ENCODE peak calls at places on chromosomes 12 and 14, in five cellular contexts. One of them, this sample, is unnamed.

GRCh38 chr12:54967461-54967860 is 17.1 kb downstream of the TESPA1 start:
- DNase-seq in stomach: peak; percentile 33
- DNase-seq in AG04450: no peak
- DNase-seq in dorsolateral prefrontal cortex: no peak
- DNase-seq in astrocyte of the spinal cord: peak; percentile 13
- DNase-seq in this sample: no peak

GRCh38 chr12:25592725-25593495 is 39.8 kb upstream of the LMNTD1 start:
- DNase-seq in stomach: no peak
- DNase-seq in AG04450: no peak
- DNase-seq in dorsolateral prefrontal cortex: no peak
- DNase-seq in astrocyte of the spinal cord: no peak
- DNase-seq in this sample: no peak

GRCh38 chr14:36514278-36515104 is 5.5 kb downstream of the NKX2-1 start:
- DNase-seq in stomach: no peak
- DNase-seq in AG04450: no peak
- DNase-seq in dorsolateral prefrontal cortex: no peak
- DNase-seq in astrocyte of the spinal cord: no peak
- DNase-seq in this sample: no peak

GRCh38 chr12:6961278-6961694 is 9.2 kb downstream of the PHB2 start:
- DNase-seq in stomach: peak; percentile 76
- DNase-seq in AG04450: no peak
- DNase-seq in dorsolateral prefrontal cortex: no peak
- DNase-seq in astrocyte of the spinal cord: no peak
- DNase-seq in this sample: no peak

GRCh38 chr12:106586803-106587684 is 4.2 kb downstream of the RFX4 start:
- DNase-seq in stomach: no peak
- DNase-seq in AG04450: no peak
- DNase-seq in dorsolateral prefrontal cortex: no peak
- DNase-seq in astrocyte of the spinal cord: no peak
- DNase-seq in this sample: no peak

GRCh38 chr14:69345402-69345801 is 52.7 kb downstream of the ERH start:
- DNase-seq in stomach: no peak
- DNase-seq in AG04450: no peak
- DNase-seq in dorsolateral prefrontal cortex: no peak
- DNase-seq in astrocyte of the spinal cord: no peak
- DNase-seq in this sample: no peak

GRCh38 chr12:76878045-76878898 is 547 bp downstream of the CSRP2 start:
- DNase-seq in stomach: no peak
- DNase-seq in AG04450: no peak
- DNase-seq in dorsolateral prefrontal cortex: no peak
- DNase-seq in astrocyte of the spinal cord: peak; percentile 30
- DNase-seq in this sample: no peak

GRCh38 chr12:95547522-95548055 is 3.7 kb downstream of the USP44 start:
- DNase-seq in stomach: no peak
- DNase-seq in AG04450: peak; percentile 92
- DNase-seq in dorsolateral prefrontal cortex: no peak
- DNase-seq in astrocyte of the spinal cord: peak; percentile 7
- DNase-seq in this sample: no peak

GRCh38 chr14:68794856-68795601 is 2.2 kb upstream of the ZFP36L1 start:
- DNase-seq in stomach: peak; percentile 45
- DNase-seq in AG04450: peak; percentile 87
- DNase-seq in dorsolateral prefrontal cortex: no peak
- DNase-seq in astrocyte of the spinal cord: peak; percentile 93
- DNase-seq in this sample: no peak

GRCh38 chr14:50957296-50957695 is 13.0 kb upstream of the PYGL start:
- DNase-seq in stomach: no peak
- DNase-seq in AG04450: no peak
- DNase-seq in dorsolateral prefrontal cortex: no peak
- DNase-seq in astrocyte of the spinal cord: peak; percentile 44
- DNase-seq in this sample: no peak

GRCh38 chr14:50954811-50955372 is 10.6 kb upstream of the PYGL start:
- DNase-seq in stomach: no peak
- DNase-seq in AG04450: no peak
- DNase-seq in dorsolateral prefrontal cortex: no peak
- DNase-seq in astrocyte of the spinal cord: peak; percentile 75
- DNase-seq in this sample: no peak

GRCh38 chr14:50953497-50953896 is 9.2 kb upstream of the PYGL start:
- DNase-seq in stomach: no peak
- DNase-seq in AG04450: no peak
- DNase-seq in dorsolateral prefrontal cortex: no peak
- DNase-seq in astrocyte of the spinal cord: no peak
- DNase-seq in this sample: no peak

GRCh38 chr14:50951032-50951431 is 6.7 kb upstream of the PYGL start:
- DNase-seq in stomach: no peak
- DNase-seq in AG04450: no peak
- DNase-seq in dorsolateral prefrontal cortex: no peak
- DNase-seq in astrocyte of the spinal cord: no peak
- DNase-seq in this sample: no peak

GRCh38 chr14:50955373-50956043 is 11.2 kb upstream of the PYGL start:
- DNase-seq in stomach: no peak
- DNase-seq in AG04450: peak; percentile 84
- DNase-seq in dorsolateral prefrontal cortex: no peak
- DNase-seq in astrocyte of the spinal cord: peak; percentile 90
- DNase-seq in this sample: peak; percentile 84
- TF ChIP-seq CTCF in stomach: no peak
- TF ChIP-seq CTCF in AG04450: peak; percentile 70
- TF ChIP-seq CTCF in dorsolateral prefrontal cortex: no peak
- TF ChIP-seq CTCF in astrocyte of the spinal cord: peak; percentile 49
- TF ChIP-seq CTCF in this sample: peak; percentile 61

DNA sequence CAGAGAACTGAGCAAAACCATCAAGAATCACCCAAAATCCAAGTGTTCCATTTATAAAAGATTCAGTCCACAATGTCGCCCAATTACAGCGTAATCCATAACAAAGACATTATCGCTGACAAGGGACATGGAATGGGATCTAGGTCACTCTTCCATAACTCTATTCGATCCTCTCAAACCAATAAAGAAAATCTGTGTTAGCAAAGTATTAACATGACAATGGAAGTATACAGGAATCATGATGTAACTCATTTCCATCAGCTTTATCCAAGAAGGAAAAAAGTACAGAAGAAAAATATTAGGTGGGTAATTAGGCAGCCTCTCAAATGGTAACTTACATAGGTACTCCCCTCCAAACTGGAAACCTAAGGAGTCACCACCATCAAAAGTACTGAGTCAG is 4.9 kb downstream of the ZFYVE1 start:
- DNase-seq in stomach: no peak
- DNase-seq in AG04450: no peak
- DNase-seq in dorsolateral prefrontal cortex: no peak
- DNase-seq in astrocyte of the spinal cord: no peak
- DNase-seq in this sample: no peak
- H3K4me3 ChIP-seq in stomach: peak overlapping the region; percentile 16
- H3K4me3 ChIP-seq in AG04450: peak overlapping the region; percentile 17
- H3K4me3 ChIP-seq in dorsolateral prefrontal cortex: no peak overlapping the region
- H3K4me3 ChIP-seq in astrocyte of the spinal cord: no peak overlapping the region
- H3K4me3 ChIP-seq in this sample: no peak overlapping the region

DNA sequence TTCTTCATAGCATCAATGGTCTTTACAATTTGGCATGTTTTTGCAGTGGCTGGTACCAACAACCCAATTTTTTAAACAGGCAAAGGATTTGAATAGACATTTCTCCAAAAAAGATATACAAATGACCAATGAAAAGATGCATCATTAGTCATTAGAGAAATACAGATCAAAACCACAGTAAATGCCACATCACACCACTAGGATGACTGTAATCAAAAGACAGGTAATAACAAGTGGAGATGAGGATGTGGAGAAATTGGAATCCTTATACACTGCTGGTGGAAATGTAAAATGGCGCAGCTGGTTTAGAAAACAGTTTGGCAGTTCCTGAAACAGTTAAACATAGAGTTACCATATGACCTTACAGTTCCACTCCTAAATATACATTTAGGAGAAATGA is 55.4 kb downstream of the TGFB3 start:
- DNase-seq in stomach: no peak
- DNase-seq in AG04450: no peak
- DNase-seq in dorsolateral prefrontal cortex: no peak
- DNase-seq in astrocyte of the spinal cord: no peak
- DNase-seq in this sample: no peak
- TF ChIP-seq CTCF in stomach: no peak
- TF ChIP-seq CTCF in AG04450: no peak
- TF ChIP-seq CTCF in dorsolateral prefrontal cortex: no peak
- TF ChIP-seq CTCF in astrocyte of the spinal cord: no peak
- TF ChIP-seq CTCF in this sample: peak; percentile 15

GRCh38 chr12:108721824-108722223 is 9.5 kb downstream of the CORO1C start:
- DNase-seq in stomach: no peak
- DNase-seq in AG04450: no peak
- DNase-seq in dorsolateral prefrontal cortex: no peak
- DNase-seq in astrocyte of the spinal cord: no peak
- DNase-seq in this sample: no peak

GRCh38 chr12:108724054-108724889 is 7.0 kb downstream of the CORO1C start:
- DNase-seq in stomach: no peak
- DNase-seq in AG04450: no peak
- DNase-seq in dorsolateral prefrontal cortex: no peak
- DNase-seq in astrocyte of the spinal cord: peak; percentile 55
- DNase-seq in this sample: no peak

GRCh38 chr12:108722992-108723766 is 8.1 kb downstream of the CORO1C start:
- DNase-seq in stomach: no peak
- DNase-seq in AG04450: peak; percentile 61
- DNase-seq in dorsolateral prefrontal cortex: no peak
- DNase-seq in astrocyte of the spinal cord: peak; percentile 80
- DNase-seq in this sample: peak; percentile 79

GRCh38 chr12:108720757-108721514 is 10.4 kb downstream of the CORO1C start:
- DNase-seq in stomach: no peak
- DNase-seq in AG04450: no peak
- DNase-seq in dorsolateral prefrontal cortex: no peak
- DNase-seq in astrocyte of the spinal cord: peak; percentile 49
- DNase-seq in this sample: no peak

GRCh38 chr12:108722463-108722862 is 8.9 kb downstream of the CORO1C start:
- DNase-seq in stomach: no peak
- DNase-seq in AG04450: no peak
- DNase-seq in dorsolateral prefrontal cortex: no peak
- DNase-seq in astrocyte of the spinal cord: peak; percentile 33
- DNase-seq in this sample: no peak
- H3K4me3 ChIP-seq in stomach: no peak overlapping the region
- H3K4me3 ChIP-seq in AG04450: peak overlapping the region; percentile 24
- H3K4me3 ChIP-seq in dorsolateral prefrontal cortex: no peak overlapping the region
- H3K4me3 ChIP-seq in astrocyte of the spinal cord: no peak overlapping the region
- H3K4me3 ChIP-seq in this sample: no peak overlapping the region

GRCh38 chr12:108234155-108234554 is 105.0 kb downstream of the CMKLR1 start:
- DNase-seq in stomach: no peak
- DNase-seq in AG04450: no peak
- DNase-seq in dorsolateral prefrontal cortex: no peak
- DNase-seq in astrocyte of the spinal cord: no peak
- DNase-seq in this sample: no peak
- TF ChIP-seq CTCF in stomach: no peak
- TF ChIP-seq CTCF in AG04450: no peak
- TF ChIP-seq CTCF in dorsolateral prefrontal cortex: no peak
- TF ChIP-seq CTCF in astrocyte of the spinal cord: no peak
- TF ChIP-seq CTCF in this sample: peak; percentile 44